ENCODE peak calls at places on chromosomes 13 and 19, in six cellular contexts. X is Panc1, E is small intestine, J is epithelial cell of prostate, K is suprapubic skin, A is mesenchymal stem cell. P is an unnamed sample.

GRCh38 chr13:94020833-94021232 is 458.6 kb downstream of the DCT start:
- DNase-seq in X (no peak), E (no peak), J (no peak), K (no peak), A (peak), P (no peak)

GRCh38 chr13:96159731-96160130 is 69.8 kb downstream of the HS6ST3 start:
- DNase-seq in X (no peak), E (no peak), J (peak), K (no peak), A (no peak), P (no peak)

GRCh38 chr13:41631296-41631965 is 174.1 kb downstream of the RGCC start:
- DNase-seq in X (no peak), E (no peak), J (no peak), K (no peak), A (peak), P (no peak)

GRCh38 chr13:28451482-28452217 is 43.3 kb downstream of the FLT1 start:
- DNase-seq in X (no peak), E (no peak), J (no peak), K (no peak), A (no peak), P (no peak)

GRCh38 chr13:22047082-22047784 is 376.4 kb downstream of the FGF9 start:
- DNase-seq in X (no peak), E (no peak), J (no peak), K (no peak), A (peak), P (no peak)

GRCh38 chr19:14473073-14473790 is 1.9 kb downstream of the PTGER1 start:
- DNase-seq in X (no peak), E (no peak), J (no peak), K (no peak), A (no peak), P (no peak)

GRCh38 chr13:60572003-60572792 is 175.2 kb downstream of the TDRD3 start:
- DNase-seq in X (peak), E (no peak), J (peak), K (no peak), A (peak), P (no peak)

GRCh38 chr13:113762538-113762937 is 3.5 kb downstream of the TMEM255B start:
- DNase-seq in X (no peak), E (no peak), J (no peak), K (no peak), A (no peak), P (no peak)

GRCh38 chr19:47663911-47664771 is 49.1 kb upstream of the EHD2 start:
- DNase-seq in X (no peak), E (peak), J (peak), K (peak), A (peak), P (peak)

GRCh38 chr19:29260477-29261317 is 47.7 kb upstream of the UQCRFS1 start:
- DNase-seq in X (peak), E (peak), J (no peak), K (peak), A (no peak), P (peak)

GRCh38 chr19:3603121-3603841 is 3.4 kb downstream of the TBXA2R start:
- DNase-seq in X (no peak), E (no peak), J (no peak), K (no peak), A (peak), P (no peak)

GRCh38 chr13:47144782-47145181 is 247.9 kb upstream of the HTR2A start:
- DNase-seq in X (no peak), E (no peak), J (no peak), K (no peak), A (no peak), P (no peak)

GRCh38 chr19:52307275-52307674 is 10.3 kb downstream of the ZNF480 start:
- DNase-seq in X (no peak), E (no peak), J (no peak), K (no peak), A (peak), P (no peak)

GRCh38 chr13:35621989-35622388 is 145.5 kb upstream of the MAB21L1 start:
- DNase-seq in X (no peak), E (no peak), J (peak), K (no peak), A (peak), P (no peak)

GRCh38 chr13:94345374-94346195 is 133.9 kb downstream of the DCT start:
- DNase-seq in X (no peak), E (peak), J (peak), K (no peak), A (peak), P (no peak)

GRCh38 chr19:14525729-14526128 is 3.7 kb upstream of the TECR start:
- DNase-seq in X (no peak), E (no peak), J (peak), K (no peak), A (no peak), P (no peak)

GRCh38 chr13:62678039-62678438 is 1262.4 kb upstream of the PCDH20 start:
- DNase-seq in X (no peak), E (no peak), J (no peak), K (no peak), A (no peak), P (no peak)

GRCh38 chr19:47353307-47353712 is 4.2 kb downstream of the DHX34 start:
- DNase-seq in X (no peak), E (peak), J (no peak), K (no peak), A (no peak), P (peak)

GRCh38 chr19:44530777-44531176 is 1.3 kb upstream of the CEACAM20 start:
- DNase-seq in X (no peak), E (peak), J (no peak), K (no peak), A (no peak), P (no peak)

GRCh38 chr13:110944121-110944967 is 29.5 kb upstream of the ANKRD10 start:
- DNase-seq in X (peak), E (peak), J (peak), K (no peak), A (peak), P (no peak)

GRCh38 chr19:28500982-28501633 is 711.8 kb downstream of the UQCRFS1 start:
- DNase-seq in X (no peak), E (no peak), J (no peak), K (no peak), A (no peak), P (no peak)

GRCh38 chr13:78972561-78972960 is 313.6 kb upstream of the OBI1 start:
- DNase-seq in X (no peak), E (no peak), J (no peak), K (no peak), A (no peak), P (no peak)

GRCh38 chr13:44969858-44970484 is 19.3 kb downstream of the NUFIP1 start:
- DNase-seq in X (no peak), E (peak), J (no peak), K (no peak), A (peak), P (no peak)

GRCh38 chr13:110634558-110634957 is 19.2 kb downstream of the NAXD start:
- DNase-seq in X (no peak), E (no peak), J (no peak), K (no peak), A (peak), P (no peak)

GRCh38 chr19:47842941-47843340 is 16.1 kb upstream of the TPRX2 start:
- DNase-seq in X (no peak), E (no peak), J (no peak), K (no peak), A (no peak), P (no peak)

GRCh38 chr13:30802953-30803478 is 67.7 kb downstream of the ALOX5AP start:
- DNase-seq in X (no peak), E (peak), J (no peak), K (peak), A (peak), P (peak)
- H3K27ac ChIP-seq in X (peak), E (peak), J (no peak), K (peak), A (no peak), P (no peak)

DNA sequence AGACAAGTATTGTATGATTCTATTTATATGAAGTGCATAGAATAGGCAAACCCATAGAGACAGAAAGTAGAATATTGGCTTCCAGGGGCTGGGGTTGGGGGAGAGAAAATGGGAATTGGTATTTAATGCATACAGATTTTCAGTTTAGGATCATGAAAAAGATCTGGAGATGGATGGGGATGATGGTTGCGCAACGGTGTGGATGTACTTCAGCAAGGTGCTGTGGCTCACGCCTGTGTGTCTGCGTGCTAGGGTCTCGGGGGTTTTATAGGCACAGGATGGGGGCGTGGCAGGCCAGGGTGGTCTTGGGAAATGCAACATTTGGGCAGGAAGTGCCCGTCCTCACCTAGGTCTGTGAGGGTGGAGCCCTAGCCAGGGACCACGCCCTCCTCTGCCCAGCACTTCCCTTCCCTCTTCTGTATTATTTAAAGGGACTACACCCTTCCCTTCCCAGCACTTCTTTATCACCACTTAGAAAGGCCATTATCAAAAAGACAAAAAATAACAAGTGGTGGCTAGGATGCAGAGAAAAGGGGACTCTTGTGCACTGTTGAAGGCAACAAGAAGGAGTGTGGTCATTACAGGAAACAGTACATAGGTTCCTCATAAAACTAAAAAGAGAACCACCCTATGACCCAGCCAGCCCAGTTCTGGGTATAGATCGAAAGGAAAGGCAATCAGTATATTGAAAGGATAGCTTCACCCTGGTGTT is 29.0 kb downstream of the LILRB4 start:
- DNase-seq in X (no peak), E (no peak), J (no peak), K (no peak), A (no peak), P (no peak)
- H3K27ac ChIP-seq in X (no peak), E (no peak), J (no peak), K (no peak), A (no peak), P (no peak)

DNA sequence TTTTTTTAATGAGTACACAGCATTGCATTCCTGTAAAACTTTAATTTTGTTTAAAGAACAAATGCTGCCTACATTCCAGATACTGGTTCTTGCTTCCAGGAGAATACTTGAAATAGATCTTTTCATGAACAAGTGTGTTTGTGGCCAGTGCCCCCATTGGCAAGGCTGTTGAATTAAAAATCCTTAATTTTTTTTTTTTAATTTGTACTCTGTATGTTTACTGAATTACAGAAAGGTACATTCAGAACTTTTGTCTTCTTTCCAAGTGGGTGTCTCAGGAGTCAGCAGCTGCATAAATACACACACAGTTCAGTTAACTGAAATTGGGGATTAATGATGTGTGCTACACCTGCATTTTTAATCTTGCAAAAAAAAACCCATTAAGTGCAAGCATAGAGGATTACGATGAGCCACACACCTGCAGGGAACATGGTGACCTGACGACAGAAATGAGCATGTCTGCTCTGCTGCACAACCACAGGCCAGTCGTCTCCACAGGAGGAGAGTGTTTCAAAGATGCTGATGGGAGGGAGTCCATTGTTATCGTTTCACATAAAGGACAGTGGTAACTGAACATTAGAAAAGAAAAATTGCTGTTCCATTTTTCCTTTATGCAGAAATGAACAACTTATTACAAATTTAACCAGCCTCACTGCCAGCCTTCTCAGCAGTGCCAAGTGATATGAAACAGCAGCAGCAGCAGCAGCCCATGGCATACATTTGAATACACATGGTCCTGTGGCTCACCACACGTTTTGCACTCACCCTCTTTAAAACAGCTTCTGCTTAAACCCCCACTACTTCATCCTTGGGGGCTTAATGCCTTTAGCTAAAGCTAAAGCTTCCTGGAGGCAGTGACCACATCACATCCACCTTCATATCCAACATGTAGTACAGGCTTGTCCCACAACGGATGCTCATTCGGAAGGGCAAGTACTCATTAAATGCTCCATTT is 72.3 kb upstream of the RFC3 start:
- DNase-seq in X (no peak), E (no peak), J (no peak), K (no peak), A (no peak), P (no peak)
- H3K27ac ChIP-seq in X (no peak), E (no peak), J (no peak), K (no peak), A (no peak), P (no peak)

GRCh38 chr19:12092065-12092867 is 27.7 kb downstream of the ZNF844 start:
- DNase-seq in X (peak), E (peak), J (no peak), K (peak), A (peak), P (peak)
- H3K27ac ChIP-seq in X (peak), E (peak), J (no peak), K (peak), A (peak), P (peak)

DNA sequence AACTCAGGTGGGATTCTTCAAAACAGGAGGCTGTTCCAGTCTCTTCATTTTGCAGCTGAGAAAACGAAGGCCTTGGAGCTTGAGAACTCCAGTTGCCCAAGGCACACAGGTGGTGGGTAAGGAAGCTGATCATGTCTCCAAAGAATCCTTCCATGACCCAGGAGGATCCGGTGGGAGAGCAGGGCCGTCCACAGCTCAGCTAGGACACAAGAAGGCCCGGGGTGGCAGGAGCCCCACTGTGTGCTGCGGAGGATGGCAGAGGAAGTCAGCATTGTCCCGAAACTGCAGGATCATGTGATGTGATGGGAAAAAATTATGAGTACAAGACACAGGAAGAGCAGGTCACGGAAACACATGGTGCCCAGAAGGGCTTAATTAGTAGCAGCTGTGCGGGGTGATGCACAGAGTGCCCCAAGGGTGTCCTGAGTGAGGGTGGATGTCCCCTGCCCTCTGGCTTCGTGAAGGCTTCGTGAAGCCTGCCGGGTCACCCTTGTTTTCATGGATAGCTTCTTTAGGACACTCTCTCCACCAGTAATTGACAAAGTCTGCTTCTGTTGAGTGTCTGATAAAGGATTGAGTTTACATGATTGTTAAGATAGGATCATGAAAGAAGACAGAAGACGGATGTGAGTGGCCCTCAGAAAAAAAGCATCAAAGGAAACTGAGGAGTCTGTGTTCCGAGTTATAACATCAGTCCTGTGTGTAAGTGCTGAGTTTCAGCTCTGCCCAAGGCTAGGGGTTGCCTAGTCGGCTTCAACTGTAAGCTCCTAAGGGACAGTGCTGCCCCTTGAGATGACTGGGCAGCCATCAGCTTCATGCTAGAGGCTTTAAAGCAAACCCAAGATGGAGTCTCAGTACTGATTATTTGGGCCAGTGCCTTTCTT is 33.8 kb upstream of the SACS start:
- DNase-seq in X (no peak), E (no peak), J (no peak), K (no peak), A (peak), P (no peak)
- H3K27ac ChIP-seq in X (no peak), E (no peak), J (no peak), K (peak), A (no peak), P (no peak)